ENCODE peak calls at places on chromosome 2, in ten cellular contexts. One of them, this sample, is unnamed.

GRCh38 chr2:108825254-108825653 is 38.7 kb downstream of the CCDC138 start:
- DNase-seq in adipocyte: peak
- DNase-seq in NCI-H748 treated with DMSO at 0.1 percent for 48 hours: no peak
- DNase-seq in naive thymus-derived CD4-positive, alpha-beta T cell: no peak
- DNase-seq in stimulated activated CD8-positive, alpha-beta memory T cell treated with anti-CD3 and anti-CD28 coated beads, Interleukin-4, amount 100 ng/mL, for 48 hours: no peak
- DNase-seq in germinal center: no peak
- DNase-seq in activated CD4-positive, alpha-beta T cell treated with anti-CD3 and anti-CD28 coated beads, Interleukin-2, amount 10 ng/mL, durations not matched to agents 7 days and 5 days: no peak
- DNase-seq in NCI-H2107: no peak
- DNase-seq in left lung: no peak
- DNase-seq in fibroblast of pulmonary artery: peak
- DNase-seq in this sample: no peak

GRCh38 chr2:33673937-33674336 is 74.8 kb upstream of the FAM98A start:
- DNase-seq in left lung: no peak
- DNase-seq in adipocyte: peak
- DNase-seq in germinal center: no peak
- DNase-seq in NCI-H748 treated with DMSO at 0.1 percent for 48 hours: no peak
- DNase-seq in fibroblast of pulmonary artery: peak
- DNase-seq in naive thymus-derived CD4-positive, alpha-beta T cell: no peak
- DNase-seq in activated CD4-positive, alpha-beta T cell treated with anti-CD3 and anti-CD28 coated beads, Interleukin-2, amount 10 ng/mL, durations not matched to agents 7 days and 5 days: no peak
- DNase-seq in NCI-H2107: no peak
- DNase-seq in stimulated activated CD8-positive, alpha-beta memory T cell treated with anti-CD3 and anti-CD28 coated beads, Interleukin-4, amount 100 ng/mL, for 48 hours: no peak
- DNase-seq in this sample: no peak

GRCh38 chr2:216349366-216349765 is 22.9 kb downstream of the MARCHF4 start:
- DNase-seq in germinal center: no peak
- DNase-seq in naive thymus-derived CD4-positive, alpha-beta T cell: no peak
- DNase-seq in activated CD4-positive, alpha-beta T cell treated with anti-CD3 and anti-CD28 coated beads, Interleukin-2, amount 10 ng/mL, durations not matched to agents 7 days and 5 days: no peak
- DNase-seq in fibroblast of pulmonary artery: no peak
- DNase-seq in NCI-H748 treated with DMSO at 0.1 percent for 48 hours: no peak
- DNase-seq in adipocyte: no peak
- DNase-seq in NCI-H2107: no peak
- DNase-seq in stimulated activated CD8-positive, alpha-beta memory T cell treated with anti-CD3 and anti-CD28 coated beads, Interleukin-4, amount 100 ng/mL, for 48 hours: no peak
- DNase-seq in left lung: no peak
- DNase-seq in this sample: no peak

GRCh38 chr2:146587291-146587713 is 1257.5 kb upstream of the ACVR2A start:
- DNase-seq in adipocyte: no peak
- DNase-seq in NCI-H2107: no peak
- DNase-seq in fibroblast of pulmonary artery: no peak
- DNase-seq in germinal center: no peak
- DNase-seq in NCI-H748 treated with DMSO at 0.1 percent for 48 hours: no peak
- DNase-seq in stimulated activated CD8-positive, alpha-beta memory T cell treated with anti-CD3 and anti-CD28 coated beads, Interleukin-4, amount 100 ng/mL, for 48 hours: no peak
- DNase-seq in left lung: no peak
- DNase-seq in naive thymus-derived CD4-positive, alpha-beta T cell: no peak
- DNase-seq in activated CD4-positive, alpha-beta T cell treated with anti-CD3 and anti-CD28 coated beads, Interleukin-2, amount 10 ng/mL, durations not matched to agents 7 days and 5 days: no peak
- DNase-seq in this sample: no peak

GRCh38 chr2:231525248-231526163 is 4.7 kb downstream of the NMUR1 start:
- DNase-seq in NCI-H748 treated with DMSO at 0.1 percent for 48 hours: no peak
- DNase-seq in activated CD4-positive, alpha-beta T cell treated with anti-CD3 and anti-CD28 coated beads, Interleukin-2, amount 10 ng/mL, durations not matched to agents 7 days and 5 days: no peak
- DNase-seq in germinal center: no peak
- DNase-seq in NCI-H2107: no peak
- DNase-seq in naive thymus-derived CD4-positive, alpha-beta T cell: no peak
- DNase-seq in fibroblast of pulmonary artery: no peak
- DNase-seq in adipocyte: no peak
- DNase-seq in stimulated activated CD8-positive, alpha-beta memory T cell treated with anti-CD3 and anti-CD28 coated beads, Interleukin-4, amount 100 ng/mL, for 48 hours: peak
- DNase-seq in left lung: no peak
- DNase-seq in this sample: no peak

GRCh38 chr2:19472579-19472978 is 114.2 kb upstream of the OSR1 start:
- DNase-seq in NCI-H748 treated with DMSO at 0.1 percent for 48 hours: no peak
- DNase-seq in adipocyte: no peak
- DNase-seq in germinal center: no peak
- DNase-seq in naive thymus-derived CD4-positive, alpha-beta T cell: no peak
- DNase-seq in left lung: no peak
- DNase-seq in activated CD4-positive, alpha-beta T cell treated with anti-CD3 and anti-CD28 coated beads, Interleukin-2, amount 10 ng/mL, durations not matched to agents 7 days and 5 days: no peak
- DNase-seq in fibroblast of pulmonary artery: no peak
- DNase-seq in stimulated activated CD8-positive, alpha-beta memory T cell treated with anti-CD3 and anti-CD28 coated beads, Interleukin-4, amount 100 ng/mL, for 48 hours: no peak
- DNase-seq in NCI-H2107: no peak
- DNase-seq in this sample: no peak

GRCh38 chr2:43524180-43524965 is 71.5 kb downstream of the THADA start:
- DNase-seq in adipocyte: no peak
- DNase-seq in naive thymus-derived CD4-positive, alpha-beta T cell: no peak
- DNase-seq in left lung: no peak
- DNase-seq in NCI-H2107: no peak
- DNase-seq in NCI-H748 treated with DMSO at 0.1 percent for 48 hours: no peak
- DNase-seq in fibroblast of pulmonary artery: no peak
- DNase-seq in stimulated activated CD8-positive, alpha-beta memory T cell treated with anti-CD3 and anti-CD28 coated beads, Interleukin-4, amount 100 ng/mL, for 48 hours: no peak
- DNase-seq in activated CD4-positive, alpha-beta T cell treated with anti-CD3 and anti-CD28 coated beads, Interleukin-2, amount 10 ng/mL, durations not matched to agents 7 days and 5 days: no peak
- DNase-seq in germinal center: peak
- DNase-seq in this sample: no peak

GRCh38 chr2:64998658-64999061 is 9.5 kb downstream of the SLC1A4 start:
- DNase-seq in fibroblast of pulmonary artery: peak
- DNase-seq in left lung: no peak
- DNase-seq in naive thymus-derived CD4-positive, alpha-beta T cell: no peak
- DNase-seq in adipocyte: peak
- DNase-seq in NCI-H2107: no peak
- DNase-seq in activated CD4-positive, alpha-beta T cell treated with anti-CD3 and anti-CD28 coated beads, Interleukin-2, amount 10 ng/mL, durations not matched to agents 7 days and 5 days: no peak
- DNase-seq in NCI-H748 treated with DMSO at 0.1 percent for 48 hours: no peak
- DNase-seq in germinal center: no peak
- DNase-seq in stimulated activated CD8-positive, alpha-beta memory T cell treated with anti-CD3 and anti-CD28 coated beads, Interleukin-4, amount 100 ng/mL, for 48 hours: no peak
- DNase-seq in this sample: no peak

GRCh38 chr2:107735206-107735605 is 91.5 kb upstream of the RGPD4 start:
- DNase-seq in stimulated activated CD8-positive, alpha-beta memory T cell treated with anti-CD3 and anti-CD28 coated beads, Interleukin-4, amount 100 ng/mL, for 48 hours: no peak
- DNase-seq in activated CD4-positive, alpha-beta T cell treated with anti-CD3 and anti-CD28 coated beads, Interleukin-2, amount 10 ng/mL, durations not matched to agents 7 days and 5 days: no peak
- DNase-seq in NCI-H748 treated with DMSO at 0.1 percent for 48 hours: no peak
- DNase-seq in left lung: no peak
- DNase-seq in NCI-H2107: no peak
- DNase-seq in adipocyte: peak
- DNase-seq in naive thymus-derived CD4-positive, alpha-beta T cell: no peak
- DNase-seq in germinal center: no peak
- DNase-seq in fibroblast of pulmonary artery: no peak
- DNase-seq in this sample: no peak

GRCh38 chr2:112138143-112139032 is at the start of gene FBLN7:
- DNase-seq in NCI-H748 treated with DMSO at 0.1 percent for 48 hours: no peak
- DNase-seq in NCI-H2107: no peak
- DNase-seq in naive thymus-derived CD4-positive, alpha-beta T cell: no peak
- DNase-seq in germinal center: no peak
- DNase-seq in activated CD4-positive, alpha-beta T cell treated with anti-CD3 and anti-CD28 coated beads, Interleukin-2, amount 10 ng/mL, durations not matched to agents 7 days and 5 days: no peak
- DNase-seq in adipocyte: peak
- DNase-seq in stimulated activated CD8-positive, alpha-beta memory T cell treated with anti-CD3 and anti-CD28 coated beads, Interleukin-4, amount 100 ng/mL, for 48 hours: no peak
- DNase-seq in left lung: no peak
- DNase-seq in fibroblast of pulmonary artery: no peak
- DNase-seq in this sample: no peak

GRCh38 chr2:188000189-188000588 is 291.5 kb upstream of the GULP1 start:
- DNase-seq in NCI-H2107: no peak
- DNase-seq in adipocyte: no peak
- DNase-seq in germinal center: no peak
- DNase-seq in activated CD4-positive, alpha-beta T cell treated with anti-CD3 and anti-CD28 coated beads, Interleukin-2, amount 10 ng/mL, durations not matched to agents 7 days and 5 days: no peak
- DNase-seq in stimulated activated CD8-positive, alpha-beta memory T cell treated with anti-CD3 and anti-CD28 coated beads, Interleukin-4, amount 100 ng/mL, for 48 hours: no peak
- DNase-seq in naive thymus-derived CD4-positive, alpha-beta T cell: no peak
- DNase-seq in left lung: no peak
- DNase-seq in fibroblast of pulmonary artery: no peak
- DNase-seq in NCI-H748 treated with DMSO at 0.1 percent for 48 hours: no peak
- DNase-seq in this sample: no peak

GRCh38 chr2:6645672-6646071 is 220.0 kb downstream of the CMPK2 start:
- DNase-seq in NCI-H748 treated with DMSO at 0.1 percent for 48 hours: no peak
- DNase-seq in fibroblast of pulmonary artery: no peak
- DNase-seq in naive thymus-derived CD4-positive, alpha-beta T cell: no peak
- DNase-seq in NCI-H2107: no peak
- DNase-seq in germinal center: no peak
- DNase-seq in activated CD4-positive, alpha-beta T cell treated with anti-CD3 and anti-CD28 coated beads, Interleukin-2, amount 10 ng/mL, durations not matched to agents 7 days and 5 days: no peak
- DNase-seq in stimulated activated CD8-positive, alpha-beta memory T cell treated with anti-CD3 and anti-CD28 coated beads, Interleukin-4, amount 100 ng/mL, for 48 hours: no peak
- DNase-seq in left lung: no peak
- DNase-seq in adipocyte: no peak
- DNase-seq in this sample: no peak

This sample was measured in activated CD8-positive, alpha-beta memory T cell treated with anti-CD3 and anti-CD28 coated beads for 1 hour.